ENCODE peak calls at places on chromosomes 4 and X, in seven cellular contexts. T, H, Y, S, P, X and G are unnamed samples.

GRCh38 chr4:80072607-80073361 is at the start of gene ANTXR2:
- DNase-seq in T (peak), X (peak), P (no peak), H (peak), S (peak), Y (peak), G (peak)

GRCh38 chr4:20444599-20445337 is 193.1 kb downstream of the SLIT2 start:
- DNase-seq in X (no peak), H (no peak), Y (no peak), T (no peak), P (no peak), S (no peak), G (no peak)

GRCh38 chr4:3470244-3471097 is 7.4 kb downstream of the DOK7 start:
- DNase-seq in Y (peak), T (no peak), H (no peak), X (no peak), S (no peak), P (no peak), G (no peak)

GRCh38 chrX:11351375-11352295 is 58.4 kb downstream of the AMELX start:
- DNase-seq in Y (peak), H (no peak), X (no peak), P (no peak), T (no peak), S (no peak), G (no peak)

GRCh38 chr4:24763631-24764302 is 31.6 kb upstream of the SOD3 start:
- DNase-seq in P (no peak), Y (peak), X (no peak), H (no peak), S (peak), T (peak), G (no peak)

GRCh38 chrX:7266261-7266660 is 118.3 kb upstream of the PUDP start:
- DNase-seq in Y (no peak), H (no peak), S (no peak), P (no peak), T (no peak), X (no peak), G (no peak)

GRCh38 chr4:41177016-41177415 is 37.3 kb downstream of the APBB2 start:
- DNase-seq in H (no peak), X (no peak), Y (no peak), S (peak), P (no peak), T (no peak), G (no peak)

GRCh38 chrX:46665232-46666162 is 91.9 kb downstream of the CHST7 start:
- DNase-seq in T (peak), P (no peak), X (no peak), S (peak), H (no peak), Y (no peak), G (no peak)

GRCh38 chr4:147134536-147135210 is 189.0 kb upstream of the TTC29 start:
- DNase-seq in S (no peak), H (no peak), P (no peak), T (no peak), X (no peak), Y (no peak), G (no peak)

GRCh38 chr4:184825394-184826314 is at the start of gene ACSL1:
- DNase-seq in S (peak), T (no peak), P (peak), H (peak), X (peak), Y (no peak), G (peak)